ENCODE peak calls at places on chromosome 13, in four cellular contexts. B is WTC11, J is HepG2, T is GM12878. C is an unnamed sample.

GRCh38 chr13:41053384-41053826 is 7.9 kb upstream of the WBP4 start:
- DNase-seq in B (no peak), T (peak; percentile 79), J (no peak), C (no peak)

GRCh38 chr13:109858319-109858718 is 71.9 kb upstream of the IRS2 start:
- DNase-seq in J (no peak), T (no peak), B (no peak), C (no peak)

GRCh38 chr13:43567608-43568007 is 219.2 kb downstream of the ENOX1 start:
- DNase-seq in B (no peak), T (no peak), J (no peak), C (no peak)

GRCh38 chr13:73338389-73338788 is 279.6 kb downstream of the KLF5 start:
- DNase-seq in B (no peak), J (no peak), T (no peak), C (no peak)

GRCh38 chr13:93249259-93249917 is 22.8 kb downstream of the GPC6 start:
- DNase-seq in T (no peak), B (no peak), J (peak; percentile 90), C (no peak)

GRCh38 chr13:22114630-22115311 is 443.9 kb downstream of the FGF9 start:
- DNase-seq in J (no peak), B (no peak), T (peak; percentile 99), C (no peak)

GRCh38 chr13:35596299-35596698 is 119.8 kb upstream of the MAB21L1 start:
- DNase-seq in B (no peak), T (no peak), J (no peak), C (no peak)

GRCh38 chr13:80716610-80717081 is 375.7 kb upstream of the SPRY2 start:
- DNase-seq in B (no peak), J (no peak), T (no peak), C (no peak)

GRCh38 chr13:48236528-48237353 is 3.7 kb downstream of the ITM2B start:
- DNase-seq in J (no peak), T (no peak), B (no peak), C (no peak)

GRCh38 chr13:112771877-112772538 is 82.2 kb downstream of the ATP11A start:
- DNase-seq in J (no peak), B (no peak), T (no peak), C (no peak)

GRCh38 chr13:67642638-67643037 is 412.5 kb upstream of the PCDH9 start:
- DNase-seq in B (no peak), T (no peak), J (no peak), C (no peak)

GRCh38 chr13:112753868-112754267 is 64.0 kb downstream of the ATP11A start:
- DNase-seq in T (no peak), B (no peak), J (no peak), C (no peak)

GRCh38 chr13:88456155-88456554 is 785.0 kb downstream of the SLITRK5 start:
- DNase-seq in J (no peak), B (no peak), T (no peak), C (no peak)

GRCh38 chr13:44713793-44714469 is 137.8 kb upstream of the TSC22D1 start:
- DNase-seq in J (peak; percentile 53), B (no peak), T (no peak), C (no peak)

GRCh38 chr13:42803563-42804212 is 22.3 kb downstream of the FAM216B start:
- DNase-seq in B (no peak), J (no peak), T (no peak), C (no peak)

GRCh38 chr13:20064128-20064527 is 96.7 kb downstream of the GJA3 start:
- DNase-seq in J (no peak), T (no peak), B (no peak), C (no peak)

GRCh38 chr13:32178763-32179162 is 136.4 kb downstream of the ZAR1L start:
- DNase-seq in J (no peak), T (no peak), B (no peak), C (no peak)

GRCh38 chr13:106472621-106473020 is 62.8 kb downstream of the EFNB2 start:
- DNase-seq in B (no peak), J (no peak), T (no peak), C (no peak)

GRCh38 chr13:106474906-106475305 is 60.6 kb downstream of the EFNB2 start:
- DNase-seq in J (no peak), B (no peak), T (no peak), C (no peak)

GRCh38 chr13:106468948-106469590 is 66.4 kb downstream of the EFNB2 start:
- DNase-seq in T (no peak), B (no peak), J (no peak), C (no peak)

GRCh38 chr13:106473174-106473573 is 62.3 kb downstream of the EFNB2 start:
- DNase-seq in B (no peak), J (no peak), T (no peak), C (no peak)

DNA sequence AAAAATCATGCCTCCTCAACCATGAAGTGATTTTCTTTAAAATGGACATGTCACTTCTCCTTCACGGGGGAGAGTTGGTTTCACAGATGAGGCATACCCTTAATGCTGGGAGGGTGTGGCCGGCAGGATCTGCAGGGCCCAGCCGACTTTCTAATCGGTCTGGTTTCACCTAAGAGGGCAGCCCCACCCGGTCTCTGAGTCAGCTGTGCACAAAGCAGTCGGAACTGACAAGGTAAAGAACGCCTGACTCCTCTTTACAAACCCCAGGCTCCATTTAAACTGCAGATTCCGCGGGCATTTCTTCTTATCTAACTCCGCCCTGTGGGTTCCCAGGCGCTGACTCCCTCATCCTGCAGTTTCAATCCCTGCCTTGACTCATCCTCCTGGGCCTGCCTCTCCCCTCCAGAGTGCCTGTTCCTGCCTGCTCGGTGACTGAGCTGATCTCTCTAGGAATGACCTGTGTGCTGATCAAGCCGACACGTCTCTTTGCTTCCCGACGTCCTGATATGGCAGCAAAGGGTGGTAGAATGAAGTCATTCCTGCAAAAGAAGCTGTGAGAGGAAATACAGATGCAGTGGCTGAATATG is 63.4 kb downstream of the EFNB2 start:
- DNase-seq in J (peak; percentile 1), T (no peak), B (peak; percentile 41), C (peak; percentile 5)
- TF ChIP-seq CBFB in J (no peak), T (no peak), B (no peak), C (no peak)

GRCh38 chr13:100269837-100270236 is 180.9 kb downstream of the PCCA start:
- DNase-seq in B (no peak), T (no peak), J (no peak), C (no peak)
- TF ChIP-seq CBFB in B (no peak), T (no peak), J (no peak), C (no peak)

GRCh38 chr13:27137759-27138158 is 33.9 kb downstream of the USP12 start:
- DNase-seq in J (no peak), B (no peak), T (no peak), C (no peak)
- TF ChIP-seq CBFB in J (no peak), B (no peak), T (no peak), C (no peak)

DNA sequence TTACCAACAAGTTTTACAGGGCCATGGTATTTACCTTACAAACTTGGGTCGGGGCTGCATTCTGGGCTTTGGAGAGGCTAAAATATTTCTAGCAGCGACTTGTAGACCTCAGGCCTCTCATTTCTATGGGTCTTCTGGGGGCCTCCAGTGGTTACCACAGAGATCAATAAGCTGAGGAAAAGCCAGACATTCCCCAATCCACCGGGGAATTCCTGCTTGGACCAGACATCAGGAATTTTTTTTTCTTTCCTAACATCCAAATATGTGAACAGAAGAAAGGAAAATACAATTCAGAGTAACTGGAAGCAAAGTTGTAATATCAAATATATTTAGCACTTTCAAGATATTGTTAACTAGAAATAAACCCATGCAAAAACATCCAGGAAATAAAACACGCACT is 1.5 kb downstream of the DZIP1 start:
- DNase-seq in T (no peak), J (no peak), B (no peak), C (no peak)
- TF ChIP-seq CBFB in T (no peak), J (no peak), B (no peak), C (no peak)

GRCh38 chr13:66076417-66076816 is 1153.7 kb downstream of the PCDH9 start:
- DNase-seq in B (no peak), T (no peak), J (no peak), C (peak; percentile 37)
- TF ChIP-seq CBFB in B (no peak), T (no peak), J (no peak), C (no peak)

GRCh38 chr13:52665325-52665724 is 12.7 kb downstream of the SUGT1 start:
- DNase-seq in T (no peak), J (peak; percentile 15), B (no peak), C (peak; percentile 7)
- TF ChIP-seq CBFB in T (no peak), J (no peak), B (no peak), C (no peak)

DNA sequence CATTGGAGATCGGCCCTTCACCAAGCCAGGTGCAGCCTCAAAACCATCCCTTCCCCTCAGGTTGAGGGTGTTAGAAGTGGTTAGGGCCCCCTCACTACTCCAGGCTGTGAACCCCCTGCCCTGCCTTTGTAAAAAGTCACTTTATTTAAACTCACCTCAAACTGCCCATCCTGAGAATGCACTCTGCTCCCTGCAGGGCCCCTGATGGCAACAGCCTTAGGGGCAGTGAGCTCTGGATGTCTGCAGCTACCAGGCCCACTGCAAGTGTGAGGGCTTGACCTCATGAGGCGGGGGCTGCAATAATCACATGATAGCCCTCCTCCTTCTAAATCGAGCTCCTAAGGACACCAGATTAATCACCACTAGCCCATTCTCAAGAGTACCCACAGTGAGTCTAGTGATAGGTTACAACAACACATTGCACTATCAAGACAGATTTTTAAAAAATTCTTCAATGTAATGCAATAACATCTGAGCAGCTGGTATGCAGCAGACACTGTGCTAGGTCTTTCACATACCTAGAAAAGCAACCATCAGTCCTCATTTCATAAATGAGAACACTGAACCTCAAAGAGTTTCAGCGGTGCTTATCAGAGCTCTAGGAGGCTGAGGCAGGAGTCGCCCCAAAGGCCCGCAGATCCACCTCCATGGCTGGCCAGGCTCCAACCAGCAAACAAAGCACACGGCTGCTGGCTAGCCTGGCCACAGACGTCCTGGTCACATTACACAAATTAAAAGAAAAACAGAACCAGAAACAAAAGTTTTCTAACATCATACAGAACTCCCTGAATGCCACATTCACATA is 26.0 kb downstream of the SLC7A1 start:
- DNase-seq in J (peak; percentile 44), T (no peak), B (no peak), C (no peak)
- TF ChIP-seq CBFB in J (no peak), T (no peak), B (no peak), C (no peak)